ENCODE peak calls at places on chromosomes 7 and 10, in four cellular contexts. V is tibial nerve, Q is left ventricle myocardium inferior, B is AG04450. H is an unnamed sample.

GRCh38 chr7:93719546-93719945 is 145.0 kb upstream of the CALCR start:
- DNase-seq in B (no peak), Q (no peak), V (no peak), H (no peak)

GRCh38 chr10:132158122-132158741 is 28.5 kb upstream of the DPYSL4 start:
- DNase-seq in B (no peak), V (no peak), Q (no peak), H (peak; percentile 36)

GRCh38 chr10:110802551-110803238 is 69.0 kb upstream of the PDCD4 start:
- DNase-seq in B (peak; percentile 71), Q (peak; percentile 69), V (peak; percentile 66), H (no peak)

GRCh38 chr7:27917774-27918314 is 177.9 kb downstream of the TAX1BP1 start:
- DNase-seq in B (no peak), V (no peak), Q (no peak), H (no peak)

GRCh38 chr10:70274643-70275042 is 9.2 kb downstream of the NPFFR1 start:
- DNase-seq in Q (no peak), B (peak; percentile 64), V (no peak), H (no peak)

GRCh38 chr10:66349726-66350125 is 576.1 kb upstream of the LRRTM3 start:
- DNase-seq in V (no peak), B (no peak), Q (no peak), H (no peak)

GRCh38 chr10:127485153-127485857 is 63.8 kb upstream of the NPS start:
- DNase-seq in Q (no peak), V (no peak), B (no peak), H (no peak)

GRCh38 chr10:101073631-101074030 is 11.8 kb downstream of the KAZALD1 start:
- DNase-seq in V (no peak), Q (no peak), B (no peak), H (no peak)

GRCh38 chr7:5694221-5694754 is 87.2 kb downstream of the RNF216 start:
- DNase-seq in B (peak; percentile 92), V (no peak), Q (no peak), H (no peak)

GRCh38 chr7:27899601-27900000 is 159.6 kb downstream of the TAX1BP1 start:
- DNase-seq in B (no peak), V (no peak), Q (no peak), H (no peak)

GRCh38 chr10:124994573-124995473 is 52.9 kb downstream of the ZRANB1 start:
- DNase-seq in B (no peak), V (no peak), Q (peak; percentile 15), H (no peak)

GRCh38 chr7:93185303-93186027 is 37.3 kb upstream of the SAMD9L start:
- DNase-seq in V (no peak), Q (no peak), B (no peak), H (no peak)

GRCh38 chr10:18438356-18439126 is 212.8 kb downstream of the NSUN6 start:
- DNase-seq in B (no peak), Q (peak; percentile 21), V (no peak), H (no peak)

GRCh38 chr7:64611717-64612116 is 48.8 kb upstream of the ZNF680 start:
- DNase-seq in B (no peak), Q (no peak), V (no peak), H (no peak)

GRCh38 chr7:40608321-40609075 is 473.7 kb downstream of the SUGCT start:
- DNase-seq in V (no peak), B (no peak), Q (no peak), H (no peak)

GRCh38 chr7:113083132-113083833 is 3.3 kb downstream of the GPR85 start:
- DNase-seq in Q (no peak), V (no peak), B (no peak), H (no peak)

GRCh38 chr7:113086431-113086888 is at the start of gene GPR85:
- DNase-seq in V (no peak), Q (peak; percentile 38), B (peak; percentile 37), H (no peak)

GRCh38 chr7:113084499-113085172 is 2.0 kb downstream of the GPR85 start:
- DNase-seq in Q (no peak), V (no peak), B (no peak), H (no peak)

GRCh38 chr7:113085781-113086390 is 741 bp downstream of the GPR85 start:
- DNase-seq in V (no peak), B (no peak), Q (no peak), H (no peak)

GRCh38 chr7:113083834-113084498 is 2.7 kb downstream of the GPR85 start:
- DNase-seq in V (no peak), Q (no peak), B (no peak), H (no peak)
- H3K4me3 ChIP-seq in V (no peak overlapping the region), Q (no peak overlapping the region), B (no peak overlapping the region), H (no peak overlapping the region)

DNA sequence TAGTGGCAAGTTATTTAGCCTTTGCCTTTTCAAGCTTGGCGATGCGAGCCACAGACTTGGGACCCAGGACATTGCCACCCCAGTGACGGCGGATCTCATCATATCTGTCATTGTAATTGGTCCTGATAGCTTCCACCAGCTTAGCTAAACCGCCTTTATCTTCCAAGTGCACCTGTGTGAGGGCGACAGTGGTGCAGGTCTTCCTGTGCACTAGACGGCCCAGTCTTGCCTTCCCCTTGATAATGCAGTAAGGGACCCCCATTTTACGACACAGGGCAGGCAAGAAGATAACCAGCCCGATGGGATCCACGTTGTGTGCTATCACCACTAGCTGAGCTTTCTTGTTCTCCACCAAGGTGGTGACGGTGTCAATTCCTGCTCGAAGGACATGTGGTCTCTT is 99.6 kb upstream of the ITGB1 start:
- DNase-seq in B (no peak), V (no peak), Q (no peak), H (no peak)
- H3K9me3 ChIP-seq in B (no peaks in the 10 kb centered on the region), V (no peaks in the 10 kb centered on the region), Q (no peaks in the 10 kb centered on the region), H (no peaks in the 10 kb centered on the region)

DNA sequence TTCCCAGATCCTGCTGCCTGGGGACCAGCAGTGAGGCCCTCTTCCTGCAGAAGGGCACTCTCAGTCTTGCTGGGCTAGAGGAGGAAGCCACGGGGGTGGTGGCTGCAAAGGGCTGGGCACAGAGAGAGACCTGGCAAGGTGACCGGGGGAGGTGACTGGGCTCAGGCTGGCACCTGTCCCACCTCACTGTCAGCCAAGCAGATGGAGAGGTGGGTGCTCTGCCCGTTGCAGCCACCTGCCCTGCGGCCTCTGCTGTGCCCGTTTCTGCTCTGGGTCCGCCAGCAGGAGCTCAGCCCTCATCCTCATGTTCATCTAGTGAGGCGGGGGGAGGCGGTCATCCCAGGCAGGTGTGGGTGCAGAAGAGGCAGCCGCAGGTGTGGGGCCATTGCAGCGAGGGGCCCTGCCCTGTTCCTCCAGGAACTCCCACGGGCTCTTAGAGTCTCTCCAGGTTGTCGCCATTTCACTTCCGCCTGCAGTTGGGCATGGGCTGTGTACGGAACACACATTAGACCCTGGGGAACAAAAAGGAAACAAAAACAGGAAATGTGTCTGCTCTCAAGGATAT is 55.5 kb downstream of the TMEM209 start:
- DNase-seq in V (no peak), B (no peak), Q (no peak), H (no peak)
- H3K27ac ChIP-seq in V (peak overlapping the region; percentile 12), B (no peak overlapping the region), Q (no peak overlapping the region), H (no peak overlapping the region)

DNA sequence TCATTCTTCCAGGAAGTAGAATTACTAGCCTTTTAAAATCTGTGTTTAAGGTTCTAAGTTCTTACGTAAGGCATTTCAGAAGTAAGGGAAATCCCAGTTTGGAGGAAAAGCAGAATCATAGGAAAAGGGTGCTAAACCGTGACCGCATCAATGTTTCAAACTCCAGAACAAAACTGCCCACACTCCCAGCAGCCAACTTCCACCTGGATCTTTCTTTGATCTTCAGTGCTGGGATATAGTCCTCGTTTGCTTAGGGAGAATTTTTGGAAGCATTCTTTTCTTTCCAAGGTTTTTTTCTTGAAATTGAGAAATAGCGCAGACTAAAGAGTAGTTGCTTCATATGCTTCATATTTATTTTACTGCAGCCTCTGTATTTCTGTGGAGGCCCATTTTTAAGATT is 8.9 kb downstream of the PROSER2 start:
- DNase-seq in B (no peak), V (no peak), Q (no peak), H (no peak)
- H3K4me3 ChIP-seq in B (no peak overlapping the region), V (no peak overlapping the region), Q (no peak overlapping the region), H (no peak overlapping the region)

DNA sequence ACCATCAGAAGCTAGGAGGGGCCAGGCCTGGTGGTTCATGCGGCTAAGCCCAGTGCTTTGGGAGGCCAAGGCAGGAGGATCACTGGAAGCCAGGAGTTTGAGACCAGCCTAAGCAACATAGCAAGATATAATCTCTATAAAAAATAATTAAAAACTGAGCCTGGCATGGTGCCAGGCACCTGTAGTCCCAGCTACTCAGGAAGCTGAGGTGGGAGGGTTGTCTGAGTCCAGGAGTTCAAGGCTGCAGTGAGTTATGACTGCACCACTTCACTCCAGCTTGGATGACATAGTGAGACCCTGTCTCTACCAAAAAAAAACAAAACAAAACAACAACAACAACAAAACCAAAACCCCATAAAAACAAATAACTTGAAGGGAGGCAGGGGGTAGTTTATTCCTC is 172.9 kb upstream of the FAM171A1 start:
- DNase-seq in B (no peak), V (no peak), Q (no peak), H (no peak)
- H3K9me3 ChIP-seq in B (no peaks in the 10 kb centered on the region), V (no peaks in the 10 kb centered on the region), Q (peaks cover 30% of the 10 kb centered on the region), H (no peaks in the 10 kb centered on the region)

DNA sequence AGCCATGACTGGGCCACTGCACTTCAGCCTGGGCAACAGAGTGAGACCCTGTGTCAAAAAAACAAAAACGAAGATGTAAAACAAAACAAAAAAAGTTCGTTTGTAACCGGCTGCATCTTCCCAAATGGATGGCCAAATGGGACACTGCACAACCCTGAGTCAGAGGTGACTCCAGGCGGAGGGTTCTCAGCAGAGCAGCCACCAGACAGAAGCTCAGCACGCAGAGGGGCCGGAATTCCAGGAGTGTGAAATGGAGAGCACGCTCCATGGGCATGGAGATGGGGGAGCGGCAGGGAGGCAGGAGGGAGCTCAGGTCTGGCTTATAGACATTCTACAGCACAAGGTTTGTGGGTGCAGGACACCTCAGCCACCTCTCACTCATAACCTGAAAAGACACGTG is 227.0 kb downstream of the MAD1L1 start:
- DNase-seq in Q (no peak), B (no peak), V (no peak), H (no peak)
- H3K27ac ChIP-seq in Q (no peak overlapping the region), B (no peak overlapping the region), V (no peak overlapping the region), H (no peak overlapping the region)